ENCODE peak calls at places on chromosome 14, in six cellular contexts. Q is ovary, E is vagina, G is pancreas, T is tibial nerve, N is left ventricle myocardium inferior. D is an unnamed sample. For H3K4me1, the result is how much of the 10 kb centered on the place peaks cover.

GRCh38 chr14:47549886-47550285 is 125.5 kb downstream of the MDGA2 start:
- DNase-seq in Q (no peak), E (no peak), G (no peak), T (no peak), N (no peak), D (no peak)

GRCh38 chr14:73764881-73765280 is 50.7 kb upstream of the PNMA1 start:
- DNase-seq in Q (peak), E (no peak), G (peak), T (peak), N (peak), D (no peak)

GRCh38 chr14:51210594-51210993 is 29.5 kb upstream of the TMX1 start:
- DNase-seq in Q (no peak), E (no peak), G (no peak), T (no peak), N (no peak), D (no peak)

GRCh38 chr14:99699861-99700260 is 15.8 kb downstream of the CYP46A1 start:
- DNase-seq in Q (no peak), E (peak), G (no peak), T (no peak), N (no peak), D (no peak)

GRCh38 chr14:39491134-39491541 is 58.9 kb upstream of the FBXO33 start:
- DNase-seq in Q (no peak), E (no peak), G (no peak), T (no peak), N (no peak), D (no peak)

GRCh38 chr14:88630565-88630964 is 67.7 kb downstream of the ZC3H14 start:
- DNase-seq in Q (no peak), E (no peak), G (no peak), T (no peak), N (no peak), D (no peak)

GRCh38 chr14:101022916-101023435 is 119.5 kb upstream of the RTL1 start:
- DNase-seq in Q (peak), E (peak), G (no peak), T (no peak), N (no peak), D (peak)

GRCh38 chr14:32808574-32809098 is 130.0 kb upstream of the NPAS3 start:
- DNase-seq in Q (no peak), E (no peak), G (peak), T (no peak), N (no peak), D (no peak)

GRCh38 chr14:68943107-68943506 is 36.0 kb downstream of the ACTN1 start:
- DNase-seq in Q (no peak), E (no peak), G (peak), T (no peak), N (no peak), D (no peak)

GRCh38 chr14:99191663-99192621 is 80.1 kb downstream of the BCL11B start:
- DNase-seq in Q (peak), E (no peak), G (peak), T (peak), N (peak), D (peak)

GRCh38 chr14:53610947-53611346 is 345.7 kb downstream of the BMP4 start:
- DNase-seq in Q (no peak), E (no peak), G (no peak), T (no peak), N (no peak), D (no peak)

GRCh38 chr14:61925043-61925442 is 162.8 kb downstream of the SNAPC1 start:
- DNase-seq in Q (no peak), E (no peak), G (no peak), T (no peak), N (no peak), D (no peak)

GRCh38 chr14:21096438-21096837 is 2.0 kb downstream of the ZNF219 start:
- DNase-seq in Q (no peak), E (no peak), G (no peak), T (no peak), N (no peak), D (no peak)

GRCh38 chr14:51539571-51540037 is 112.1 kb upstream of the FRMD6 start:
- DNase-seq in Q (no peak), E (no peak), G (no peak), T (no peak), N (no peak), D (no peak)

GRCh38 chr14:90512332-90512951 is 115.6 kb downstream of the CALM1 start:
- DNase-seq in Q (no peak), E (no peak), G (no peak), T (no peak), N (no peak), D (no peak)

GRCh38 chr14:90513151-90514014 is 116.6 kb downstream of the CALM1 start:
- DNase-seq in Q (no peak), E (no peak), G (peak), T (no peak), N (peak), D (no peak)

GRCh38 chr14:90514566-90514965 is 117.7 kb downstream of the CALM1 start:
- DNase-seq in Q (no peak), E (no peak), G (no peak), T (no peak), N (no peak), D (no peak)

GRCh38 chr14:90511795-90512331 is 115.0 kb downstream of the CALM1 start:
- DNase-seq in Q (no peak), E (no peak), G (no peak), T (no peak), N (no peak), D (no peak)

DNA sequence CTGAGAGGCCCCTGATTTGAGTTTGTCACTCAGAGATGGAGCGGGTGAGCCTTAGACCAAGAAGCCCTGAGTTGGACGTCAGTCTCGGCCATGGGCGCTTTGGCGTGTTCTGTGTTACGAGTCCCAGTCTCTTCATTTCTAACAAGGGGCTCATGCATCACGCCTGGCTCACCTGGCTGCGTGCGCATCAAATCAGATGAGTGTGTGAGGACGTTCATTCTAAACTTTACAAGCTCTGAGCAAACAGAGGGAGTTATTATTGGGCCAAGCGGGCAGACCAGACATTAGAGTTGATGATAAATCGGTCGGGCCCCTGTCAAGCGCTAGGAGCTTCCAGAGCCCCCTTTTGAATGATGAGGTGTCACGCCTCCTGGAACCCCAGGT is 117.2 kb downstream of the CALM1 start:
- DNase-seq in Q (no peak), E (no peak), G (no peak), T (no peak), N (no peak), D (no peak)
- H3K4me1 ChIP-seq in Q (under half), E (under half), G (under half), T (under half), N (half or more), D (under half)

GRCh38 chr14:59566725-59567124 is 9.9 kb downstream of the CCDC175 start:
- DNase-seq in Q (no peak), E (no peak), G (no peak), T (no peak), N (no peak), D (no peak)

GRCh38 chr14:59565112-59565511 is 11.5 kb downstream of the CCDC175 start:
- DNase-seq in Q (no peak), E (no peak), G (no peak), T (no peak), N (no peak), D (no peak)

GRCh38 chr14:59566281-59566680 is 10.3 kb downstream of the CCDC175 start:
- DNase-seq in Q (no peak), E (no peak), G (no peak), T (no peak), N (no peak), D (no peak)

GRCh38 chr14:59570122-59570521 is 6.5 kb downstream of the CCDC175 start:
- DNase-seq in Q (no peak), E (no peak), G (no peak), T (no peak), N (no peak), D (no peak)

GRCh38 chr14:59564356-59564755 is 12.3 kb downstream of the CCDC175 start:
- DNase-seq in Q (no peak), E (no peak), G (no peak), T (no peak), N (no peak), D (no peak)
- H3K27ac ChIP-seq in Q (no peak), E (no peak), G (no peak), T (no peak), N (no peak), D (no peak)

DNA sequence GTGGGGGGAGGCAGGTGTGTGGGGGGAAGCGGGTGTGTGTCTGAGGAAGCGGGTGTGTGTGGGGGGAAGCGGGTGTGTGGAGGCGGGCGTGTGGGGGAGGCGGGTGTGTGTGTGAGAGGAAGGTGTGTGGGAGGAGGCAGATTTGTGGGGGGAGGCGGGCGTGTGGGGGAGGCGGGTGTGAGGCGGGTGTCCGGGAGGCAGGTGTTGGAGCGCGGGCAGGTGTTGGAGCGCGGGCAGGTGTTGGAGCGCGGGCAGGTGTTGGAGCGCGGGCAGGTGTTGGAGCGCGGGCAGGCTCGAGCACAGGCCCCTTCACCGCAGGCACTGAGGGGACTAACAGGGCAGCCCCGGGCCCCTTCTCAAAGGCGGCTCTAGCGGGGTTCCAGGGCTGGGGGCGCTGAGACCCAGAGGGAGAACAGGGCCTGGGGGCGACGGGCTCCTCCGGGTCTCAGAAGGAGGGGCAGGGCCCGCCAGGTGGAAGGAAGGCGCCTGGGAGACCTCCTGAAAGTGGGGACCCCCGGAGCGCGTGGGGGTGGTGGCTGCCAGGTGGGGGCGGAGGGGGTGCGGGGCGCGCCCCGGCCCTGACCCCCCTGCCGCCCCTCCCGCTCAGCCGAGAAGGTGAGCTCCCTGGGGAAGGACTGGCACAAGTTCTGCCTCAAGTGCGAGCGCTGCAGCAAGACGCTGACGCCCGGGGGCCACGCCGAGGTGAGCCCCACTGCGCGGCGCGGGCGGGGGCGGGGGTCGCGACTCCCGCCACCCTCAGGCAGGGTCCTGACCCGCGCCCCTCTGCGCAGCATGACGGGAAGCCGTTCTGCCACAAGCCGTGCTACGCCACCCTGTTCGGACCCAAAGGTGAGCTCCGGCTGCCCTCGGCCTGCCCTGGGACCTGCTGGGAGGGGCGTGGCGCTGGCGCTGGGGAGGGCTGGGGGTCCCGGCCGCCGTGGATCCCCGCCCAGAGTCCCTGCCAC is 3.3 kb downstream of the CRIP2 start:
- DNase-seq in Q (no peak), E (no peak), G (no peak), T (no peak), N (peak), D (no peak)
- H3K4me1 ChIP-seq in Q (under half), E (half or more), G (under half), T (half or more), N (half or more), D (under half)

GRCh38 chr14:29783556-29783955 is 144.1 kb downstream of the PRKD1 start:
- DNase-seq in Q (no peak), E (no peak), G (no peak), T (no peak), N (no peak), D (no peak)

GRCh38 chr14:29788093-29788492 is 139.6 kb downstream of the PRKD1 start:
- DNase-seq in Q (no peak), E (no peak), G (no peak), T (no peak), N (no peak), D (no peak)

DNA sequence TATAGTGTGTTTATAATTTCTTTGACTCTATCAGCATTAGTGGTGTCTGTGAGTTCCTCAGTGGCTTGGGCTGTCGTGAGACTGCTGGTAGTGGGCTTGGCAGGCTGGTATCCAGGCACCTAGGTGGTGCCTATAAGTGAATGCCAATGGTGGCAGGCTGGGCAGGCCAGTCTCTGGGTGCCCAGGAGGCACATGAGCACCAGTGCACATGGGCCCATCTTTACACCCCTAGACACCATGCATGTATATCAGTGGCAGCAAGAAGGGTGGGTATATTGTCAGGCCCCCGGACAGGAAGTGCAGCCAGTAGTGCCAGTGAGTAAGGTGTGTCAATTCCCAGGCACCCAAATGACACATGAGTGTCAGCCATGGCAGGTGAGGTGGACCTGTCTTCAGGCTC is 138.2 kb downstream of the PRKD1 start:
- DNase-seq in Q (no peak), E (no peak), G (no peak), T (no peak), N (no peak), D (no peak)
- H3K27ac ChIP-seq in Q (no peak), E (no peak), G (no peak), T (no peak), N (no peak), D (no peak)

GRCh38 chr14:75460402-75460801 is 32.6 kb downstream of the JDP2 start:
- DNase-seq in Q (no peak), E (no peak), G (no peak), T (no peak), N (no peak), D (no peak)
- H3K4me1 ChIP-seq in Q (under half), E (under half), G (under half), T (under half), N (half or more), D (under half)